ENCODE peak calls at places on chromosomes 1 and 21, in ten cellular contexts. M, A, Y, X, K, U, Z, P, R and T are unnamed samples.

GRCh38 chr1:6587261-6588005 is 7.6 kb downstream of the ZBTB48 start:
- DNase-seq in M (peak; percentile 17), A (no peak), Y (peak; percentile 66), X (no peak), K (no peak), U (no peak), Z (no peak), P (no peak), R (no peak), T (no peak)

GRCh38 chr1:234980657-234981396 is 147.8 kb downstream of the TOMM20 start:
- DNase-seq in M (peak; percentile 4), A (no peak), Y (peak; percentile 88), X (no peak), K (peak; percentile 97), U (peak; percentile 91), Z (peak; percentile 85), P (peak; percentile 72), R (no peak), T (peak; percentile 76)

GRCh38 chr1:45953934-45954333 is 150.5 kb downstream of the MAST2 start:
- DNase-seq in M (no peak), A (no peak), Y (no peak), X (peak; percentile 69), K (peak; percentile 45), U (no peak), Z (no peak), P (no peak), R (peak; percentile 71), T (no peak)

GRCh38 chr21:25558123-25558522 is 49.2 kb downstream of the MRPL39 start:
- DNase-seq in M (no peak), A (no peak), Y (no peak), X (no peak), K (no peak), U (no peak), Z (no peak), P (no peak), R (no peak), T (no peak)

GRCh38 chr1:184945678-184946412 is 28.5 kb downstream of the NIBAN1 start:
- DNase-seq in M (peak; percentile 39), A (no peak), Y (no peak), X (no peak), K (peak; percentile 69), U (no peak), Z (peak; percentile 31), P (no peak), R (no peak), T (no peak)

GRCh38 chr1:116345830-116346229 is 27.2 kb upstream of the ATP1A1 start:
- DNase-seq in M (no peak), A (no peak), Y (no peak), X (peak; percentile 44), K (no peak), U (no peak), Z (no peak), P (no peak), R (peak; percentile 72), T (no peak)

GRCh38 chr1:201419241-201419640 is 2.3 kb downstream of the TNNI1 start:
- DNase-seq in M (no peak), A (no peak), Y (no peak), X (no peak), K (no peak), U (no peak), Z (no peak), P (no peak), R (no peak), T (no peak)

GRCh38 chr1:230621290-230622022 is 20.8 kb upstream of the COG2 start:
- DNase-seq in M (no peak), A (no peak), Y (no peak), X (no peak), K (no peak), U (no peak), Z (no peak), P (no peak), R (no peak), T (no peak)

GRCh38 chr1:210536263-210536961 is 207.7 kb downstream of the HHAT start:
- DNase-seq in M (no peak), A (no peak), Y (no peak), X (peak; percentile 59), K (no peak), U (no peak), Z (no peak), P (no peak), R (peak; percentile 17), T (no peak)

GRCh38 chr1:41740630-41741239 is 178.0 kb downstream of the HIVEP3 start:
- DNase-seq in M (no peak), A (no peak), Y (no peak), X (no peak), K (no peak), U (no peak), Z (no peak), P (no peak), R (no peak), T (no peak)

GRCh38 chr1:41738010-41738409 is 180.7 kb downstream of the HIVEP3 start:
- DNase-seq in M (no peak), A (no peak), Y (no peak), X (no peak), K (no peak), U (no peak), Z (no peak), P (no peak), R (no peak), T (no peak)

GRCh38 chr1:41738475-41738874 is 180.2 kb downstream of the HIVEP3 start:
- DNase-seq in M (no peak), A (no peak), Y (no peak), X (no peak), K (peak; percentile 54), U (no peak), Z (no peak), P (no peak), R (no peak), T (no peak)

GRCh38 chr1:41740058-41740457 is 178.7 kb downstream of the HIVEP3 start:
- DNase-seq in M (no peak), A (no peak), Y (no peak), X (no peak), K (no peak), U (no peak), Z (no peak), P (no peak), R (no peak), T (no peak)

GRCh38 chr1:41739061-41739955 is 179.4 kb downstream of the HIVEP3 start:
- DNase-seq in M (no peak), A (no peak), Y (peak; percentile 77), X (no peak), K (peak; percentile 87), U (peak; percentile 28), Z (peak; percentile 66), P (peak; percentile 72), R (no peak), T (no peak)
- H3K4me3 ChIP-seq in M (no peak overlapping the region), A (no peak overlapping the region), Y (peak overlapping the region; percentile 55), X (no peak overlapping the region), K (no peak overlapping the region), U (peak overlapping the region; percentile 21), Z (peak overlapping the region; percentile 41), P (no peak overlapping the region), R (no peak overlapping the region), T (no peak overlapping the region)

GRCh38 chr1:169461390-169462001 is 24.2 kb downstream of the SLC19A2 start:
- DNase-seq in M (no peak), A (no peak), Y (no peak), X (no peak), K (no peak), U (no peak), Z (no peak), P (no peak), R (no peak), T (no peak)

GRCh38 chr1:169452921-169453320 is 25.6 kb upstream of the CCDC181 start:
- DNase-seq in M (no peak), A (no peak), Y (no peak), X (no peak), K (no peak), U (no peak), Z (no peak), P (no peak), R (no peak), T (no peak)

GRCh38 chr1:169460193-169460833 is 25.4 kb downstream of the SLC19A2 start:
- DNase-seq in M (no peak), A (peak; percentile 7), Y (peak; percentile 29), X (no peak), K (peak; percentile 28), U (no peak), Z (no peak), P (no peak), R (peak; percentile 72), T (peak; percentile 60)

GRCh38 chr1:169456029-169456428 is 28.8 kb upstream of the CCDC181 start:
- DNase-seq in M (no peak), A (no peak), Y (no peak), X (no peak), K (no peak), U (no peak), Z (no peak), P (no peak), R (no peak), T (no peak)

DNA sequence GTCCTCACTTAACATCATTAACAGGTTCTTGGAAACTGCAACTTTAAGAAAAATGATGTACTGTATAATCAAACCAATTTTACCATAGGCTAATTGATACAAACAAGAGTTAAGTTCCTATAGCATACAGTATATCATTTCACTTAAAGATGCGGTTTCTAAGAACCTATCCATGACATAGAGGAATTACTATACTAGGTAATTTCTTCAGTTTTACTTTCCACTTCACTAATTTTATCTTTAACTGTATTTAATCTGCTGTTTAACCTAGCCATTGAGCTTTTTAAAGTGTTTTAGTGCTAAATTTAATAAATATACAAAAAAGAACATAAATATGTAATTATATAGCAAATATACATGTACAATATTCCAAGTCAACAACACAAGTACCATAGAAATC is 28.3 kb downstream of the SLC19A2 start:
- DNase-seq in M (no peak), A (no peak), Y (no peak), X (no peak), K (no peak), U (no peak), Z (no peak), P (no peak), R (no peak), T (no peak)
- TF ChIP-seq CTCF in M (no peak), A (no peak), Y (no peak), X (no peak), K (no peak), U (no peak), Z (no peak), P (no peak), R (no peak), T (no peak)

DNA sequence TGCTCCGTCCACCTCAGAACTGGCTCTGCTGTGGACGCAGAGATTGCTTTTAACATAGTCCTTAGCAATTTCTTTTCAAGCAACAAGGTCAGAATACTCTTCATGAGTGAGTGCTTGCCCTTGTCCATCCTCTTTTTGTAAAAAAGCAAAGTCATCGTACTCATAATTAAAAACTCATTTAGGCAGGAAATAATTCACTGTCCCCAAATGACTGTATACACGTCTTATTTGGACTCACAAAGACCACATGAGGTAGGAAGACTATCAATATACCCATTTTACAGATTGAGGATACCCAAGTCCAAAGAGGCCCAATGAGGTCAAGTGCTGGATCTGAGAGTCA is 13.2 kb downstream of the ITPKB start:
- DNase-seq in M (no peak), A (no peak), Y (no peak), X (no peak), K (no peak), U (no peak), Z (no peak), P (no peak), R (no peak), T (no peak)
- H3K27ac ChIP-seq in M (no peak overlapping the region), A (no peak overlapping the region), Y (no peak overlapping the region), X (no peak overlapping the region), K (no peak overlapping the region), U (no peak overlapping the region), Z (no peak overlapping the region), P (no peak overlapping the region), R (no peak overlapping the region), T (no peak overlapping the region)

GRCh38 chr1:50023292-50024159 is at the start of gene AGBL4:
- DNase-seq in M (no peak), A (no peak), Y (peak; percentile 48), X (no peak), K (no peak), U (no peak), Z (no peak), P (peak; percentile 39), R (peak; percentile 89), T (no peak)
- H3K4me3 ChIP-seq in M (no peak within 1 kb of the TSS), A (no peak within 1 kb of the TSS), Y (peak within 1 kb of the TSS; percentile 63), X (no peak within 1 kb of the TSS), K (peak within 1 kb of the TSS; percentile 14), U (peak within 1 kb of the TSS; percentile 70), Z (no peak within 1 kb of the TSS), P (peak within 1 kb of the TSS; percentile 47), R (peak within 1 kb of the TSS; percentile 74), T (peak within 1 kb of the TSS; percentile 33)